ENCODE peak calls at places on chromosomes 16 and 17, in nine cellular contexts. Q is ovary, D is stomach, A is IMR-90, M is dorsolateral prefrontal cortex, V is pancreas, Z is heart right ventricle, L is AG04450, U is K562. R is an unnamed sample.

GRCh38 chr17:72308744-72309395 is 188.1 kb downstream of the SOX9 start:
- DNase-seq in U (no peak), L (no peak), Q (no peak), A (peak), M (no peak), Z (no peak), D (no peak), V (no peak), R (no peak)

GRCh38 chr17:57016764-57017116 is 38.8 kb downstream of the SCPEP1 start:
- DNase-seq in D (no peak), Z (no peak), U (no peak), V (no peak), M (no peak), L (no peak), A (peak), Q (no peak), R (no peak)

GRCh38 chr17:16406742-16407674 is 8.4 kb upstream of the TRPV2 start:
- DNase-seq in D (no peak), U (peak), M (no peak), V (no peak), A (no peak), Z (peak), L (no peak), Q (peak), R (peak)

GRCh38 chr16:50653633-50654524 is 27.2 kb downstream of the SNX20 start:
- DNase-seq in U (no peak), Q (no peak), M (no peak), D (no peak), A (no peak), Z (no peak), L (no peak), V (peak), R (no peak)

GRCh38 chr16:81004646-81005353 is 1.9 kb downstream of the CMC2 start:
- DNase-seq in M (no peak), L (peak), A (peak), Q (no peak), Z (peak), U (peak), V (no peak), D (no peak), R (no peak)

GRCh38 chr17:30519707-30520106 is 42.5 kb downstream of the GOSR1 start:
- DNase-seq in Q (no peak), M (no peak), D (no peak), V (no peak), A (peak), L (peak), Z (no peak), U (no peak), R (no peak)

GRCh38 chr16:56945847-56946527 is 14.0 kb downstream of the HERPUD1 start:
- DNase-seq in D (no peak), V (no peak), L (no peak), U (no peak), M (no peak), Q (no peak), Z (no peak), A (no peak), R (no peak)

GRCh38 chr17:59719526-59719925 is 12.1 kb downstream of the VMP1 start:
- DNase-seq in M (no peak), A (no peak), Q (no peak), V (no peak), U (no peak), L (no peak), Z (no peak), D (no peak), R (no peak)

GRCh38 chr16:86508947-86509758 is 1.2 kb upstream of the FOXF1 start:
- DNase-seq in Q (peak), A (peak), V (no peak), D (no peak), U (no peak), Z (peak), M (no peak), L (peak), R (peak)

GRCh38 chr17:78738698-78739097 is 43.4 kb downstream of the CYTH1 start:
- DNase-seq in Q (no peak), D (no peak), L (no peak), U (no peak), Z (no peak), M (no peak), V (no peak), A (no peak), R (no peak)
- TF ChIP-seq CTCF in Q (no peak), D (no peak), L (no peak), U (no peak), Z (no peak), M (no peak), V (no peak), A (no peak), R (no peak)

GRCh38 chr17:47621293-47622178 is 28.2 kb upstream of the KPNB1 start:
- DNase-seq in L (peak), A (peak), Z (peak), D (no peak), Q (peak), U (no peak), V (no peak), M (no peak), R (peak)
- H3K27ac ChIP-seq in L (peak), A (peak), Z (peak), D (no peak), Q (no peak), U (no peak), V (peak), M (no peak), R (peak)

DNA sequence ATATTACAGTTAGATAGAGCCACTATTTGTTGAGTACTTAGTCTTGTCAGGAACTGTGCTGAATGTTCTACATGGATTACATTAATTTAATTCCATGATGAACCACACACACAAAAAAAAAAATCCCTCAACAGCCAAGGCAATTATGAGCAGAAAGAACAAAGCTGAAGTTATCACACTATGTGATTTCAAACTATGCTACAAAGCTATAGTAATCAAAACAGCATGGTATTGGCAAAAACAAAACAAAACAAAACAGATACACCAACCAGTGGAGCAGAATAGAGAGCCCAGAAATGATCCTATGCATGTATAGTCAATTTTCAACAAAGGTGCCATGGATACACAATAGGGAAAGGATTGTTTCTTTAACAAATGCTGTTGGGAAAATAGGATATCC is 8.1 kb upstream of the ERCC4 start:
- DNase-seq in A (no peak), D (no peak), L (no peak), V (no peak), M (no peak), Z (no peak), Q (no peak), U (no peak), R (no peak)
- TF ChIP-seq CTCF in A (no peak), D (no peak), L (no peak), V (no peak), M (no peak), Z (no peak), Q (no peak), U (no peak), R (no peak)

DNA sequence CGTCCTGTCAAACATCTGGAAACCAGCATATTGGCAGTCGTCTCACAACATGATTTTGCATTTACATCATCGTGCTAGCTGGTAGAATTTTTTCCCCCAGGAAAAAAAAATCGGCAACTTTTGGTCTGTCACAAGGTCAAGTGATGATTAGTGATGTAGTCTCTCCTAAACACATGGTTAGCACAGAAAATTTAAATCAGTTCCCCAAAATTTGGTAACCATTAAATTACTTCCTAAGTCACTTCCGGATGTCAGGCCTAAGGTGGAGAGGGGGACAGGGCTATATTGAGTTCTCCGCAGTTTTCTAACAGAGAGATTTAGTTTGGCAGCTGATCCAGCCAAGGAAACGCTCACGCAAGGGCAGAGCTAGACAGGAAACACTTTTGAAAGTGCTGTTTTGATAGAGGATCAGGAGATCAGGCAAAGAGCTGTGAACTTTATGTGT is 270.9 kb upstream of the TBX2 start:
- DNase-seq in Q (no peak), D (no peak), U (no peak), L (no peak), V (no peak), Z (no peak), A (peak), M (no peak), R (peak)
- H3K27ac ChIP-seq in Q (no peak), D (peak), U (no peak), L (peak), V (no peak), Z (peak), A (peak), M (no peak), R (no peak)

GRCh38 chr17:55639096-55639495 is 83.6 kb downstream of the TMEM100 start:
- DNase-seq in Q (no peak), D (no peak), U (no peak), M (no peak), V (no peak), Z (no peak), A (no peak), L (no peak), R (no peak)

GRCh38 chr17:55644346-55644745 is 78.3 kb downstream of the TMEM100 start:
- DNase-seq in Q (no peak), M (no peak), A (no peak), D (no peak), U (no peak), V (no peak), L (no peak), Z (no peak), R (no peak)

GRCh38 chr17:55645361-55645760 is 77.3 kb downstream of the TMEM100 start:
- DNase-seq in D (no peak), V (no peak), U (no peak), A (no peak), Z (no peak), M (no peak), Q (no peak), L (no peak), R (no peak)

GRCh38 chr17:55642741-55643140 is 79.9 kb downstream of the TMEM100 start:
- DNase-seq in L (no peak), Q (no peak), Z (no peak), U (no peak), D (no peak), V (no peak), A (no peak), M (no peak), R (no peak)

GRCh38 chr17:55641559-55642160 is 81.0 kb downstream of the TMEM100 start:
- DNase-seq in U (peak), L (peak), D (peak), Q (peak), M (peak), Z (peak), A (peak), V (peak), R (peak)
- TF ChIP-seq CTCF in U (peak), L (peak), D (peak), Q (peak), M (peak), Z (peak), A (peak), V (peak), R (peak)

GRCh38 chr16:11835309-11835708 is 16.0 kb downstream of the RSL1D1 start:
- DNase-seq in L (no peak), U (no peak), A (no peak), D (no peak), Z (no peak), V (no peak), M (no peak), Q (no peak), R (no peak)
- H3K27ac ChIP-seq in L (no peak), U (no peak), A (no peak), D (no peak), Z (no peak), V (no peak), M (no peak), Q (no peak), R (no peak)

DNA sequence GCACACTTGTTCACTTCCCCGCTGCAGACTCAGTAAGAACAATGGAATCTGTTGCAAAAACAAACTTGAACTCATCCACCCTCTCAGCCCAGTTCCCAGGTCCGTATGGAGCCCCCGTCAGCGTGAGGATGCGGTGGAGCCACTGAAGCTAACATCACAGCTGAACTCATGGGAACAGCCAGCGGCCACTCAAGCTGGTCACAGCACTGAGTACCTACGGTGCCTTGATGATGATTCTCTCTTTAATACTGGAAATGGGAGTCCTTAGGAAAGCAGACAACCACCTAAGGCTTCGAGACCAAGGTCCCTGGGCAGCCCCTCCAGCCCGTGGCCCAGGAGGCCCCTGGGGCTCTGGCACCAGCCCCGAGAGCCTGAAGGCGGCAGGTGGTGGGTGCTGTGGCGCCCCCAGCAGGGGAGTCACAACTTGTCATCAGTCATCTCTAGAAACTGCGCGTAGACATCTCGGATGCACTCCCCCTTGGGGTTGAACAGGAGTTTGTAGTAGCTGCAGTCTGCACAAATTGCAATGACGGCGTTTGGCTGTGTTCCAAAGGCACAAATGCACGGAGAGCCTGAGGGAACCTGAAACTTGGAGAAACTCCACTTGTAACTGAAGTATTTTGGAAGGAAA is 31.0 kb upstream of the RHOT1 start:
- DNase-seq in A (peak), D (peak), Q (peak), M (peak), V (no peak), U (peak), L (peak), Z (peak), R (peak)
- TF ChIP-seq CTCF in A (peak), D (no peak), Q (no peak), M (peak), V (no peak), U (peak), L (peak), Z (peak), R (peak)